ENCODE peak calls at places on chromosomes 3 and 15, in seven cellular contexts. G is lower lobe of right lung, I is endothelial cell of umbilical vein, O is mucosa of descending colon, U is sciatic nerve, X is H4, E is bronchial epithelial cell. T is an unnamed sample.

GRCh38 chr3:127172670-127173515 is 20.0 kb upstream of the PRR23E start:
- DNase-seq in G (no peak), I (peak; percentile 36), O (no peak), U (no peak), X (peak; percentile 52), E (no peak), T (peak; percentile 75)

GRCh38 chr15:97504031-97504430 is 456.5 kb upstream of the ARRDC4 start:
- DNase-seq in G (no peak), I (peak; percentile 97), O (no peak), U (no peak), X (peak; percentile 49), E (peak; percentile 88), T (peak; percentile 27)

GRCh38 chr15:64694816-64695215 is 80.6 kb downstream of the RBPMS2 start:
- DNase-seq in G (no peak), I (no peak), O (no peak), U (no peak), X (no peak), E (no peak), T (no peak)

GRCh38 chr3:19573644-19574043 is 360.4 kb downstream of the EFHB start:
- DNase-seq in G (no peak), I (no peak), O (no peak), U (no peak), X (no peak), E (no peak), T (no peak)

GRCh38 chr15:74525946-74526345 is 15.1 kb upstream of the ARID3B start:
- DNase-seq in G (no peak), I (peak; percentile 62), O (no peak), U (no peak), X (no peak), E (peak; percentile 98), T (no peak)

GRCh38 chr15:75206803-75207617 is 5.3 kb downstream of the C15orf39 start:
- DNase-seq in G (no peak), I (no peak), O (no peak), U (no peak), X (no peak), E (no peak), T (no peak)

GRCh38 chr15:89551502-89551901 is 23.8 kb upstream of the TICRR start:
- DNase-seq in G (no peak), I (peak; percentile 14), O (no peak), U (no peak), X (no peak), E (peak; percentile 34), T (no peak)

GRCh38 chr3:106829206-106829605 is 548.0 kb upstream of the CCDC54 start:
- DNase-seq in G (no peak), I (no peak), O (no peak), U (no peak), X (peak; percentile 18), E (no peak), T (peak; percentile 29)

GRCh38 chr3:111610189-111610588 is 15.0 kb upstream of the ZBED2 start:
- DNase-seq in G (no peak), I (no peak), O (peak; percentile 37), U (no peak), X (no peak), E (peak; percentile 91), T (peak; percentile 18)

GRCh38 chr3:134852893-134853351 is 57.9 kb downstream of the EPHB1 start:
- DNase-seq in G (no peak), I (no peak), O (no peak), U (no peak), X (no peak), E (no peak), T (no peak)

T was measured in astrocyte of the cerebellum.